ENCODE peak calls at places on chromosomes 4 and X, in ten cellular contexts. P, C, W, R, Z, N, Q, M, V and T are unnamed samples.

GRCh38 chrX:48471504-48471903 is 1.4 kb upstream of the SLC38A5 start:
- DNase-seq in P (no peak), C (no peak), W (no peak), R (no peak), Z (no peak), N (no peak), Q (no peak), M (no peak), V (no peak), T (peak)

GRCh38 chr4:71941001-71941400 is 90.8 kb upstream of the NPFFR2 start:
- DNase-seq in P (no peak), C (peak), W (no peak), R (peak), Z (no peak), N (no peak), Q (no peak), M (peak), V (peak), T (peak)

GRCh38 chr4:143355540-143356217 is 19.0 kb downstream of the GAB1 start:
- DNase-seq in P (no peak), C (no peak), W (no peak), R (no peak), Z (no peak), N (no peak), Q (no peak), M (peak), V (peak), T (peak)

GRCh38 chr4:6272863-6273660 is 3.4 kb downstream of the WFS1 start:
- DNase-seq in P (no peak), C (no peak), W (peak), R (peak), Z (no peak), N (peak), Q (peak), M (peak), V (peak), T (peak)

GRCh38 chrX:41480508-41481260 is 33.5 kb downstream of the NYX start:
- DNase-seq in P (no peak), C (no peak), W (no peak), R (no peak), Z (no peak), N (no peak), Q (no peak), M (no peak), V (no peak), T (no peak)

GRCh38 chr4:125266901-125267601 is 47.7 kb upstream of the FAT4 start:
- DNase-seq in P (no peak), C (no peak), W (no peak), R (peak), Z (no peak), N (peak), Q (peak), M (peak), V (peak), T (peak)

GRCh38 chr4:56772134-56772533 is 49.4 kb downstream of the SPINK2 start:
- DNase-seq in P (no peak), C (no peak), W (no peak), R (no peak), Z (no peak), N (no peak), Q (no peak), M (peak), V (no peak), T (peak)

GRCh38 chr4:94695389-94695788 is 62.4 kb upstream of the BMPR1B start:
- DNase-seq in P (no peak), C (no peak), W (no peak), R (no peak), Z (no peak), N (no peak), Q (no peak), M (peak), V (no peak), T (no peak)

GRCh38 chr4:142976482-142976881 is 130.4 kb upstream of the INPP4B start:
- DNase-seq in P (no peak), C (no peak), W (no peak), R (no peak), Z (no peak), N (no peak), Q (no peak), M (no peak), V (no peak), T (no peak)

GRCh38 chr4:36374836-36375511 is 93.6 kb downstream of the DTHD1 start:
- DNase-seq in P (no peak), C (no peak), W (no peak), R (no peak), Z (no peak), N (no peak), Q (no peak), M (no peak), V (no peak), T (no peak)

GRCh38 chr4:6076391-6076790 is 58.2 kb upstream of the C4orf50 start:
- DNase-seq in P (no peak), C (no peak), W (no peak), R (no peak), Z (no peak), N (no peak), Q (no peak), M (no peak), V (no peak), T (no peak)

GRCh38 chr4:132071815-132072214 is 1077.3 kb upstream of the PCDH10 start:
- DNase-seq in P (no peak), C (no peak), W (no peak), R (peak), Z (no peak), N (peak), Q (peak), M (peak), V (peak), T (peak)

GRCh38 chrX:56733459-56734046 is 4.5 kb downstream of the NBDY start:
- DNase-seq in P (peak), C (no peak), W (peak), R (peak), Z (no peak), N (peak), Q (peak), M (peak), V (peak), T (peak)

GRCh38 chr4:116878280-116878679 is 207.1 kb downstream of the TRAM1L1 start:
- DNase-seq in P (no peak), C (no peak), W (no peak), R (no peak), Z (no peak), N (no peak), Q (no peak), M (no peak), V (no peak), T (no peak)

GRCh38 chrX:44071847-44072545 is 98.8 kb upstream of the NDP start:
- DNase-seq in P (no peak), C (peak), W (peak), R (peak), Z (no peak), N (no peak), Q (peak), M (peak), V (peak), T (peak)

GRCh38 chr4:22695917-22696316 is 3.2 kb downstream of the GBA3 start:
- DNase-seq in P (no peak), C (no peak), W (no peak), R (no peak), Z (no peak), N (no peak), Q (no peak), M (no peak), V (no peak), T (no peak)

GRCh38 chrX:83422836-83423235 is 85.3 kb upstream of the POU3F4 start:
- DNase-seq in P (no peak), C (no peak), W (no peak), R (no peak), Z (no peak), N (no peak), Q (no peak), M (no peak), V (no peak), T (no peak)

GRCh38 chr4:27666943-27667342 is 806.3 kb downstream of the STIM2 start:
- DNase-seq in P (no peak), C (peak), W (no peak), R (peak), Z (no peak), N (no peak), Q (no peak), M (no peak), V (no peak), T (peak)

GRCh38 chrX:12210196-12210815 is 72.0 kb downstream of the FRMPD4 start:
- DNase-seq in P (no peak), C (no peak), W (peak), R (peak), Z (no peak), N (no peak), Q (peak), M (peak), V (peak), T (peak)
- H3K4me3 ChIP-seq in P (no peak), C (no peak), W (no peak), R (no peak), Z (no peak), N (no peak), Q (no peak), M (no peak), V (no peak), T (no peak)

GRCh38 chrX:55160685-55161552 is 59.2 kb upstream of the PAGE5 start:
- DNase-seq in P (peak), C (peak), W (peak), R (peak), Z (peak), N (peak), Q (peak), M (peak), V (peak), T (peak)
- TF ChIP-seq CTCF in P (peak), C (no peak), W (no peak), R (no peak), Z (peak), N (peak), Q (no peak), M (peak), V (peak), T (peak)

GRCh38 chr4:106854970-106855369 is 181.1 kb downstream of the DKK2 start:
- DNase-seq in P (no peak), C (no peak), W (no peak), R (peak), Z (no peak), N (no peak), Q (no peak), M (no peak), V (no peak), T (no peak)

GRCh38 chr4:106852416-106852815 is 183.7 kb downstream of the DKK2 start:
- DNase-seq in P (no peak), C (no peak), W (no peak), R (no peak), Z (no peak), N (no peak), Q (no peak), M (no peak), V (no peak), T (no peak)

DNA sequence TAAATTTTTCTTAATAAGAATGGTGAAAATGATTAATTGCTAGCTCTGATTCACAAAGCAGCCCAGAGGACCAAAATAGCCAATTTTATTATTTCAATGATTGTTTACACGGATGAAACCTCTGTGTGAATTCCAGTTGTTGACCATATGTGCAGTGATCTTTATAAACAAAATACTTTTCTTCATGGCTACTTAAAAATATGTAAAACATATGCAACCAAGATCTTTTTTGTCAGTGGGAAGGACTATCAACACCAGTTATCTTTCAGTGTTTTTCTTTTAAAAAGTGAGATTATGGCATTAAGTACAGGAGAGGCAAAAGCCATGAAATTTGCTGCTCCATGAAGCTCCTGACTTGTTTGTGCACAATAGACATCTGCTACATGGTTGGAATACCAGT is 184.4 kb downstream of the DKK2 start:
- DNase-seq in P (no peak), C (no peak), W (no peak), R (no peak), Z (no peak), N (no peak), Q (no peak), M (no peak), V (no peak), T (no peak)
- H3K4me3 ChIP-seq in P (no peak), C (no peak), W (no peak), R (no peak), Z (no peak), N (no peak), Q (no peak), M (no peak), V (no peak), T (no peak)

DNA sequence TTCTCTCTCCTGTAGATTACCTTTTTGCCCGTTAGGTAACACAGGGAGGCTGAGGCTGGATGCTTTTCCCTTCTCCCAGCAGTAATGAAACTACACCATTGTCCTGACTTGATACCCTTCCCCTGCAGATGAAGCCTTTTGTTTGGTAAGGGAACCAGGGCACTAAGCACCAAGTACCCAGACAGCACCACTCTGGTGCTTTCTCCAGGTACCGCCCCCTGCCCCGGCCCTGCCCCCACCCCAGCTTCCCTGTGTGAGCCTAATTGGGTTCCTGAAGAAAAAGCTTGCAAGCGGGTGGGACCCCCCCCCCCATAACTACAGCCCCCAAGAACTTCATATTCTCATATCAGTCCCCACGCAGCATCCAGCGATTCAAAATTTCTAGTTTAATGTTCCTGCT is 79.8 kb downstream of the JADE3 start:
- DNase-seq in P (no peak), C (no peak), W (no peak), R (no peak), Z (no peak), N (no peak), Q (no peak), M (no peak), V (no peak), T (no peak)
- TF ChIP-seq CTCF in P (no peak), C (no peak), W (no peak), R (no peak), Z (no peak), N (no peak), Q (no peak), M (no peak), V (no peak), T (no peak)

GRCh38 chrX:9573282-9574106 is 108.6 kb downstream of the TBL1X start:
- DNase-seq in P (no peak), C (no peak), W (no peak), R (no peak), Z (no peak), N (no peak), Q (no peak), M (no peak), V (no peak), T (no peak)
- H3K4me3 ChIP-seq in P (no peak), C (no peak), W (no peak), R (no peak), Z (no peak), N (no peak), Q (no peak), M (no peak), V (no peak), T (no peak)

GRCh38 chr4:62528874-62529273 is 1328.7 kb downstream of the ADGRL3 start:
- DNase-seq in P (no peak), C (no peak), W (no peak), R (no peak), Z (no peak), N (no peak), Q (no peak), M (no peak), V (peak), T (peak)
- TF ChIP-seq CTCF in P (no peak), C (no peak), W (no peak), R (no peak), Z (no peak), N (no peak), Q (no peak), M (no peak), V (no peak), T (no peak)

DNA sequence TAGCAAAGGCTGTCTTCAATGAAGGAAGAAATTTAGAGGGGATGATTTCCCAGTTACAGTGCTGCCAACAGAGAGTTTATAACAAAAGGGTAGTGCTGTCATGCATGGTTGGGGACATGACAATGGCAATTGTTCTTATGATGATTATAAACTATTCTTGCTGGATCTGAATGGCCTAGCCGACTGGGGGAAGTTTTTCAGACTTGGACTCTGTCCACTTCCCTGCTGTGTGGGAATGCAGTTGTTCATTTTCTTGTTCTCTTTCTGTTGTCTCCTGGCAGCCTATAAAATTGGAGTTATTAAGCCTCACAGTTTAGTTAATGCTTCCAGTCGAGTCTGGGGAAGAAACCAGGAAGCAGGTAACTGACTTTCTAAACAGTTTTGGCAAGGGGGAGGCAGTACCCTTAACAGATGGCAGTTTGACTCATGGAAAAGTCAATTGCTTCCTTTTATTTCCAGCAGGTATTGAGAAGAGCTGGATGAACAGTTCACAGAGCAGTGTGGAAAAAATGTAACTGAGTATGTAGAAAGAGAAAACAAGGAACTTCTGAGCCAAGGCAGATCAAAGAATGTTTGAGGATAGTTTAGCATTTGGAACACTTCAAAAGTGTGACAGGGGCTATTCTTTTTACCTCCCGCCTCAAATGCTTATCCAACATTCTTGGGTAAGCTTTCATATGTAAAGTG is 582.7 kb downstream of the RAPGEF2 start:
- DNase-seq in P (no peak), C (no peak), W (peak), R (peak), Z (no peak), N (no peak), Q (no peak), M (no peak), V (no peak), T (no peak)
- H3K4me3 ChIP-seq in P (no peak), C (no peak), W (no peak), R (peak), Z (no peak), N (no peak), Q (no peak), M (no peak), V (no peak), T (no peak)

GRCh38 chr4:112213850-112214249 is 17.7 kb upstream of the AP1AR start:
- DNase-seq in P (no peak), C (no peak), W (no peak), R (peak), Z (no peak), N (peak), Q (peak), M (peak), V (peak), T (peak)
- TF ChIP-seq CTCF in P (no peak), C (no peak), W (no peak), R (no peak), Z (no peak), N (no peak), Q (no peak), M (no peak), V (no peak), T (no peak)